ENCODE peak calls at places on chromosome 15, in five cellular contexts. One of them, this sample, is unnamed.

GRCh38 chr15:98075441-98075840 is 114.9 kb downstream of the ARRDC4 start:
- ATAC-seq in WTC11: no peak
- ATAC-seq in T-helper 17 cell: no peak
- ATAC-seq in sciatic nerve: no peak
- ATAC-seq in naive thymus-derived CD8-positive, alpha-beta T cell: no peak
- ATAC-seq in this sample: no peak

GRCh38 chr15:24955549-24955929 is 752 bp downstream of the SNRPN start:
- ATAC-seq in WTC11: no peak
- ATAC-seq in T-helper 17 cell: peak
- ATAC-seq in sciatic nerve: peak
- ATAC-seq in naive thymus-derived CD8-positive, alpha-beta T cell: peak
- ATAC-seq in this sample: peak

GRCh38 chr15:90351479-90352108 is 490 bp upstream of the ZNF774 start:
- ATAC-seq in WTC11: peak
- ATAC-seq in T-helper 17 cell: peak
- ATAC-seq in sciatic nerve: peak
- ATAC-seq in naive thymus-derived CD8-positive, alpha-beta T cell: peak
- ATAC-seq in this sample: peak

GRCh38 chr15:35254052-35254451 is 169.0 kb upstream of the NANOGP8 start:
- ATAC-seq in WTC11: peak
- ATAC-seq in T-helper 17 cell: no peak
- ATAC-seq in sciatic nerve: no peak
- ATAC-seq in naive thymus-derived CD8-positive, alpha-beta T cell: no peak
- ATAC-seq in this sample: no peak

GRCh38 chr15:33358303-33358702 is 47.5 kb downstream of the RYR3 start:
- ATAC-seq in WTC11: no peak
- ATAC-seq in T-helper 17 cell: no peak
- ATAC-seq in sciatic nerve: no peak
- ATAC-seq in naive thymus-derived CD8-positive, alpha-beta T cell: no peak
- ATAC-seq in this sample: no peak

GRCh38 chr15:38217788-38218609 is 34.6 kb upstream of the SPRED1 start:
- ATAC-seq in WTC11: no peak
- ATAC-seq in T-helper 17 cell: no peak
- ATAC-seq in sciatic nerve: peak
- ATAC-seq in naive thymus-derived CD8-positive, alpha-beta T cell: no peak
- ATAC-seq in this sample: peak

GRCh38 chr15:48112242-48112641 is 8.5 kb upstream of the SLC24A5 start:
- ATAC-seq in WTC11: peak
- ATAC-seq in T-helper 17 cell: no peak
- ATAC-seq in sciatic nerve: no peak
- ATAC-seq in naive thymus-derived CD8-positive, alpha-beta T cell: no peak
- ATAC-seq in this sample: no peak

GRCh38 chr15:87493803-87494202 is 762.7 kb downstream of the NTRK3 start:
- ATAC-seq in WTC11: no peak
- ATAC-seq in T-helper 17 cell: no peak
- ATAC-seq in sciatic nerve: no peak
- ATAC-seq in naive thymus-derived CD8-positive, alpha-beta T cell: no peak
- ATAC-seq in this sample: no peak

GRCh38 chr15:25682349-25682748 is 180.8 kb downstream of the ATP10A start:
- ATAC-seq in WTC11: no peak
- ATAC-seq in T-helper 17 cell: no peak
- ATAC-seq in sciatic nerve: peak
- ATAC-seq in naive thymus-derived CD8-positive, alpha-beta T cell: no peak
- ATAC-seq in this sample: no peak

GRCh38 chr15:41501191-41501917 is 7.7 kb downstream of the ITPKA start:
- ATAC-seq in WTC11: peak
- ATAC-seq in T-helper 17 cell: peak
- ATAC-seq in sciatic nerve: no peak
- ATAC-seq in naive thymus-derived CD8-positive, alpha-beta T cell: peak
- ATAC-seq in this sample: peak

GRCh38 chr15:64851503-64851840 is 9.8 kb downstream of the PLEKHO2 start:
- ATAC-seq in WTC11: peak
- ATAC-seq in T-helper 17 cell: no peak
- ATAC-seq in sciatic nerve: peak
- ATAC-seq in naive thymus-derived CD8-positive, alpha-beta T cell: no peak
- ATAC-seq in this sample: no peak

GRCh38 chr15:72047020-72047419 is 70.9 kb downstream of the MYO9A start:
- ATAC-seq in WTC11: no peak
- ATAC-seq in T-helper 17 cell: no peak
- ATAC-seq in sciatic nerve: no peak
- ATAC-seq in naive thymus-derived CD8-positive, alpha-beta T cell: no peak
- ATAC-seq in this sample: no peak

GRCh38 chr15:65263313-65263712 is 23.4 kb downstream of the PARP16 start:
- ATAC-seq in WTC11: no peak
- ATAC-seq in T-helper 17 cell: no peak
- ATAC-seq in sciatic nerve: no peak
- ATAC-seq in naive thymus-derived CD8-positive, alpha-beta T cell: no peak
- ATAC-seq in this sample: no peak

GRCh38 chr15:66751579-66751978 is 49.5 kb downstream of the SMAD6 start:
- ATAC-seq in WTC11: no peak
- ATAC-seq in T-helper 17 cell: no peak
- ATAC-seq in sciatic nerve: no peak
- ATAC-seq in naive thymus-derived CD8-positive, alpha-beta T cell: peak
- ATAC-seq in this sample: no peak

GRCh38 chr15:70245932-70246622 is 148.4 kb upstream of the TLE3 start:
- ATAC-seq in WTC11: no peak
- ATAC-seq in T-helper 17 cell: peak
- ATAC-seq in sciatic nerve: peak
- ATAC-seq in naive thymus-derived CD8-positive, alpha-beta T cell: no peak
- ATAC-seq in this sample: peak

GRCh38 chr15:38652998-38653397 is 88.4 kb upstream of the RASGRP1 start:
- ATAC-seq in WTC11: peak
- ATAC-seq in T-helper 17 cell: peak
- ATAC-seq in sciatic nerve: no peak
- ATAC-seq in naive thymus-derived CD8-positive, alpha-beta T cell: peak
- ATAC-seq in this sample: no peak

GRCh38 chr15:79495716-79496115 is 63.6 kb downstream of the MINAR1 start:
- ATAC-seq in WTC11: no peak
- ATAC-seq in T-helper 17 cell: no peak
- ATAC-seq in sciatic nerve: no peak
- ATAC-seq in naive thymus-derived CD8-positive, alpha-beta T cell: no peak
- ATAC-seq in this sample: no peak

GRCh38 chr15:80904941-80905532 is 84.6 kb downstream of the MESD start:
- ATAC-seq in WTC11: peak
- ATAC-seq in T-helper 17 cell: no peak
- ATAC-seq in sciatic nerve: no peak
- ATAC-seq in naive thymus-derived CD8-positive, alpha-beta T cell: no peak
- ATAC-seq in this sample: no peak